ENCODE peak calls at places on chromosomes 13 and 19, in ten cellular contexts. One of them, this sample, is unnamed.

GRCh38 chr13:67231481-67231940 is 1.4 kb upstream of the PCDH9 start:
- DNase-seq in Peyer's patch: no peak
- DNase-seq in T-cell: no peak
- DNase-seq in activated T-cell treated with anti-CD3 and anti-CD28 coated beads, Interleukin-2, amount 50 U/mL, for 72 hours: no peak
- DNase-seq in T1000: no peak
- DNase-seq in activated naive CD4-positive, alpha-beta T cell treated with Interleukin-2 at 50 U/mL for 16 hours: no peak
- DNase-seq in psoas muscle: no peak
- DNase-seq in hypothalamus: no peak
- DNase-seq in NCI-H2029 treated with DMSO at 0.1 percent for 48 hours: no peak
- DNase-seq in NCI-H1092: no peak
- DNase-seq in this sample: no peak

GRCh38 chr13:73715114-73715909 is 418.9 kb downstream of the KLF12 start:
- DNase-seq in activated naive CD4-positive, alpha-beta T cell treated with Interleukin-2 at 50 U/mL for 16 hours: peak
- DNase-seq in T1000: no peak
- DNase-seq in Peyer's patch: no peak
- DNase-seq in NCI-H1092: no peak
- DNase-seq in psoas muscle: no peak
- DNase-seq in NCI-H2029 treated with DMSO at 0.1 percent for 48 hours: no peak
- DNase-seq in hypothalamus: no peak
- DNase-seq in activated T-cell treated with anti-CD3 and anti-CD28 coated beads, Interleukin-2, amount 50 U/mL, for 72 hours: peak
- DNase-seq in T-cell: peak
- DNase-seq in this sample: peak

GRCh38 chr13:71240906-71241305 is 626.1 kb downstream of the DACH1 start:
- DNase-seq in NCI-H2029 treated with DMSO at 0.1 percent for 48 hours: no peak
- DNase-seq in psoas muscle: no peak
- DNase-seq in T1000: no peak
- DNase-seq in hypothalamus: no peak
- DNase-seq in activated T-cell treated with anti-CD3 and anti-CD28 coated beads, Interleukin-2, amount 50 U/mL, for 72 hours: no peak
- DNase-seq in T-cell: no peak
- DNase-seq in activated naive CD4-positive, alpha-beta T cell treated with Interleukin-2 at 50 U/mL for 16 hours: no peak
- DNase-seq in Peyer's patch: no peak
- DNase-seq in NCI-H1092: no peak
- DNase-seq in this sample: peak

GRCh38 chr13:101211261-101211660 is 205.0 kb downstream of the NALCN start:
- DNase-seq in NCI-H1092: no peak
- DNase-seq in activated naive CD4-positive, alpha-beta T cell treated with Interleukin-2 at 50 U/mL for 16 hours: no peak
- DNase-seq in NCI-H2029 treated with DMSO at 0.1 percent for 48 hours: no peak
- DNase-seq in psoas muscle: no peak
- DNase-seq in Peyer's patch: no peak
- DNase-seq in hypothalamus: no peak
- DNase-seq in T-cell: no peak
- DNase-seq in T1000: no peak
- DNase-seq in activated T-cell treated with anti-CD3 and anti-CD28 coated beads, Interleukin-2, amount 50 U/mL, for 72 hours: no peak
- DNase-seq in this sample: no peak

GRCh38 chr13:113489171-113489548 is 1.4 kb downstream of the DCUN1D2 start:
- DNase-seq in NCI-H1092: no peak
- DNase-seq in T1000: no peak
- DNase-seq in Peyer's patch: no peak
- DNase-seq in activated naive CD4-positive, alpha-beta T cell treated with Interleukin-2 at 50 U/mL for 16 hours: no peak
- DNase-seq in hypothalamus: no peak
- DNase-seq in activated T-cell treated with anti-CD3 and anti-CD28 coated beads, Interleukin-2, amount 50 U/mL, for 72 hours: no peak
- DNase-seq in NCI-H2029 treated with DMSO at 0.1 percent for 48 hours: no peak
- DNase-seq in T-cell: no peak
- DNase-seq in psoas muscle: no peak
- DNase-seq in this sample: no peak

GRCh38 chr19:49363265-49364082 is at the start of gene DKKL1:
- DNase-seq in T-cell: peak
- DNase-seq in hypothalamus: peak
- DNase-seq in activated T-cell treated with anti-CD3 and anti-CD28 coated beads, Interleukin-2, amount 50 U/mL, for 72 hours: peak
- DNase-seq in T1000: peak
- DNase-seq in psoas muscle: peak
- DNase-seq in NCI-H2029 treated with DMSO at 0.1 percent for 48 hours: peak
- DNase-seq in NCI-H1092: no peak
- DNase-seq in Peyer's patch: peak
- DNase-seq in activated naive CD4-positive, alpha-beta T cell treated with Interleukin-2 at 50 U/mL for 16 hours: peak
- DNase-seq in this sample: peak

GRCh38 chr19:50323782-50324133 is 5.4 kb downstream of the KCNC3 start:
- DNase-seq in T1000: no peak
- DNase-seq in NCI-H2029 treated with DMSO at 0.1 percent for 48 hours: no peak
- DNase-seq in T-cell: no peak
- DNase-seq in Peyer's patch: no peak
- DNase-seq in hypothalamus: no peak
- DNase-seq in activated T-cell treated with anti-CD3 and anti-CD28 coated beads, Interleukin-2, amount 50 U/mL, for 72 hours: no peak
- DNase-seq in psoas muscle: no peak
- DNase-seq in NCI-H1092: no peak
- DNase-seq in activated naive CD4-positive, alpha-beta T cell treated with Interleukin-2 at 50 U/mL for 16 hours: no peak
- DNase-seq in this sample: no peak

GRCh38 chr19:31139871-31140505 is 209.2 kb downstream of the TSHZ3 start:
- DNase-seq in hypothalamus: no peak
- DNase-seq in T-cell: no peak
- DNase-seq in activated T-cell treated with anti-CD3 and anti-CD28 coated beads, Interleukin-2, amount 50 U/mL, for 72 hours: no peak
- DNase-seq in NCI-H1092: no peak
- DNase-seq in Peyer's patch: no peak
- DNase-seq in activated naive CD4-positive, alpha-beta T cell treated with Interleukin-2 at 50 U/mL for 16 hours: no peak
- DNase-seq in psoas muscle: no peak
- DNase-seq in NCI-H2029 treated with DMSO at 0.1 percent for 48 hours: no peak
- DNase-seq in T1000: no peak
- DNase-seq in this sample: no peak

GRCh38 chr13:77022341-77022740 is 4.6 kb downstream of the FBXL3 start:
- DNase-seq in T1000: no peak
- DNase-seq in NCI-H1092: no peak
- DNase-seq in activated T-cell treated with anti-CD3 and anti-CD28 coated beads, Interleukin-2, amount 50 U/mL, for 72 hours: no peak
- DNase-seq in Peyer's patch: no peak
- DNase-seq in T-cell: no peak
- DNase-seq in hypothalamus: no peak
- DNase-seq in psoas muscle: no peak
- DNase-seq in activated naive CD4-positive, alpha-beta T cell treated with Interleukin-2 at 50 U/mL for 16 hours: no peak
- DNase-seq in NCI-H2029 treated with DMSO at 0.1 percent for 48 hours: no peak
- DNase-seq in this sample: no peak

This sample was measured in GM13976.